ENCODE peak calls at places on chromosome 16, in six cellular contexts. One of them, this sample, is unnamed.

GRCh38 chr16:71383054-71383773 is 24.7 kb downstream of the CALB2 start:
- DNase-seq in fibroblast of the aortic adventitia: no peak
- DNase-seq in CD8-positive, alpha-beta T cell: no peak
- DNase-seq in left lung: no peak
- DNase-seq in ovary: no peak
- DNase-seq in AG04450: no peak
- DNase-seq in this sample: peak

GRCh38 chr16:23518435-23518891 is 8.2 kb upstream of the GGA2 start:
- DNase-seq in fibroblast of the aortic adventitia: no peak
- DNase-seq in CD8-positive, alpha-beta T cell: no peak
- DNase-seq in left lung: no peak
- DNase-seq in ovary: no peak
- DNase-seq in AG04450: no peak
- DNase-seq in this sample: no peak

GRCh38 chr16:88514070-88514469 is 56.1 kb upstream of the ZC3H18 start:
- DNase-seq in fibroblast of the aortic adventitia: no peak
- DNase-seq in CD8-positive, alpha-beta T cell: no peak
- DNase-seq in left lung: no peak
- DNase-seq in ovary: no peak
- DNase-seq in AG04450: no peak
- DNase-seq in this sample: no peak

GRCh38 chr16:46853713-46854443 is 22.9 kb upstream of the C16orf87 start:
- DNase-seq in fibroblast of the aortic adventitia: peak
- DNase-seq in CD8-positive, alpha-beta T cell: peak
- DNase-seq in left lung: peak
- DNase-seq in ovary: peak
- DNase-seq in AG04450: peak
- DNase-seq in this sample: peak

GRCh38 chr16:75113046-75113491 is 3.5 kb downstream of the LDHD start:
- DNase-seq in fibroblast of the aortic adventitia: no peak
- DNase-seq in CD8-positive, alpha-beta T cell: no peak
- DNase-seq in left lung: no peak
- DNase-seq in ovary: peak
- DNase-seq in AG04450: no peak
- DNase-seq in this sample: no peak

GRCh38 chr16:86509759-86510464 is 415 bp upstream of the FOXF1 start:
- DNase-seq in fibroblast of the aortic adventitia: peak
- DNase-seq in CD8-positive, alpha-beta T cell: no peak
- DNase-seq in left lung: peak
- DNase-seq in ovary: peak
- DNase-seq in AG04450: peak
- DNase-seq in this sample: peak

GRCh38 chr16:54590836-54591235 is 304.2 kb upstream of the IRX3 start:
- DNase-seq in fibroblast of the aortic adventitia: no peak
- DNase-seq in CD8-positive, alpha-beta T cell: no peak
- DNase-seq in left lung: no peak
- DNase-seq in ovary: no peak
- DNase-seq in AG04450: no peak
- DNase-seq in this sample: no peak

GRCh38 chr16:456891-457483 is 31.5 kb downstream of the RAB11FIP3 start:
- DNase-seq in fibroblast of the aortic adventitia: peak
- DNase-seq in CD8-positive, alpha-beta T cell: no peak
- DNase-seq in left lung: no peak
- DNase-seq in ovary: peak
- DNase-seq in AG04450: no peak
- DNase-seq in this sample: peak

GRCh38 chr16:75288596-75289120 is 37.2 kb upstream of the BCAR1 start:
- DNase-seq in fibroblast of the aortic adventitia: no peak
- DNase-seq in CD8-positive, alpha-beta T cell: peak
- DNase-seq in left lung: no peak
- DNase-seq in ovary: no peak
- DNase-seq in AG04450: no peak
- DNase-seq in this sample: no peak

GRCh38 chr16:1533443-1533951 is at the start of gene TMEM204:
- DNase-seq in fibroblast of the aortic adventitia: peak
- DNase-seq in CD8-positive, alpha-beta T cell: peak
- DNase-seq in left lung: no peak
- DNase-seq in ovary: peak
- DNase-seq in AG04450: peak
- DNase-seq in this sample: peak

GRCh38 chr16:50718061-50718760 is 23.7 kb upstream of the CYLD start:
- DNase-seq in fibroblast of the aortic adventitia: peak
- DNase-seq in CD8-positive, alpha-beta T cell: no peak
- DNase-seq in left lung: no peak
- DNase-seq in ovary: no peak
- DNase-seq in AG04450: no peak
- DNase-seq in this sample: peak

GRCh38 chr16:81645303-81645702 is 133.8 kb upstream of the PLCG2 start:
- DNase-seq in fibroblast of the aortic adventitia: peak
- DNase-seq in CD8-positive, alpha-beta T cell: no peak
- DNase-seq in left lung: peak
- DNase-seq in ovary: no peak
- DNase-seq in AG04450: peak
- DNase-seq in this sample: peak

GRCh38 chr16:11915644-11916523 is at the start of gene GSPT1:
- DNase-seq in fibroblast of the aortic adventitia: peak
- DNase-seq in CD8-positive, alpha-beta T cell: peak
- DNase-seq in left lung: peak
- DNase-seq in ovary: peak
- DNase-seq in AG04450: peak
- DNase-seq in this sample: peak

GRCh38 chr16:66262253-66263167 is 104.0 kb upstream of the CDH5 start:
- DNase-seq in fibroblast of the aortic adventitia: peak
- DNase-seq in CD8-positive, alpha-beta T cell: no peak
- DNase-seq in left lung: peak
- DNase-seq in ovary: peak
- DNase-seq in AG04450: no peak
- DNase-seq in this sample: no peak

GRCh38 chr16:4910828-4911227 is 26.1 kb downstream of the PPL start:
- DNase-seq in fibroblast of the aortic adventitia: no peak
- DNase-seq in CD8-positive, alpha-beta T cell: no peak
- DNase-seq in left lung: no peak
- DNase-seq in ovary: no peak
- DNase-seq in AG04450: no peak
- DNase-seq in this sample: no peak

GRCh38 chr16:31002810-31003209 is 7.6 kb downstream of the STX1B start:
- DNase-seq in fibroblast of the aortic adventitia: no peak
- DNase-seq in CD8-positive, alpha-beta T cell: no peak
- DNase-seq in left lung: no peak
- DNase-seq in ovary: no peak
- DNase-seq in AG04450: no peak
- DNase-seq in this sample: no peak

GRCh38 chr16:63617990-63618763 is 1503.7 kb downstream of the CDH11 start:
- DNase-seq in fibroblast of the aortic adventitia: no peak
- DNase-seq in CD8-positive, alpha-beta T cell: no peak
- DNase-seq in left lung: no peak
- DNase-seq in ovary: no peak
- DNase-seq in AG04450: no peak
- DNase-seq in this sample: peak

GRCh38 chr16:56245197-56245596 is 53.9 kb downstream of the GNAO1 start:
- DNase-seq in fibroblast of the aortic adventitia: no peak
- DNase-seq in CD8-positive, alpha-beta T cell: no peak
- DNase-seq in left lung: no peak
- DNase-seq in ovary: no peak
- DNase-seq in AG04450: no peak
- DNase-seq in this sample: no peak

GRCh38 chr16:1863681-1864460 is 8.1 kb downstream of the MEIOB start:
- DNase-seq in fibroblast of the aortic adventitia: peak
- DNase-seq in CD8-positive, alpha-beta T cell: no peak
- DNase-seq in left lung: no peak
- DNase-seq in ovary: no peak
- DNase-seq in AG04450: no peak
- DNase-seq in this sample: peak

GRCh38 chr16:76195648-76196047 is 81.6 kb upstream of the CNTNAP4 start:
- DNase-seq in fibroblast of the aortic adventitia: no peak
- DNase-seq in CD8-positive, alpha-beta T cell: no peak
- DNase-seq in left lung: no peak
- DNase-seq in ovary: no peak
- DNase-seq in AG04450: no peak
- DNase-seq in this sample: no peak

GRCh38 chr16:4693956-4694663 is 748 bp downstream of the NUDT16L1 start:
- DNase-seq in fibroblast of the aortic adventitia: peak
- DNase-seq in CD8-positive, alpha-beta T cell: peak
- DNase-seq in left lung: no peak
- DNase-seq in ovary: peak
- DNase-seq in AG04450: peak
- DNase-seq in this sample: peak

GRCh38 chr16:22225060-22225459 is 19.0 kb downstream of the EEF2K start:
- DNase-seq in fibroblast of the aortic adventitia: no peak
- DNase-seq in CD8-positive, alpha-beta T cell: no peak
- DNase-seq in left lung: no peak
- DNase-seq in ovary: no peak
- DNase-seq in AG04450: no peak
- DNase-seq in this sample: no peak

GRCh38 chr16:49890876-49891275 is 35.0 kb upstream of the ZNF423 start:
- DNase-seq in fibroblast of the aortic adventitia: no peak
- DNase-seq in CD8-positive, alpha-beta T cell: no peak
- DNase-seq in left lung: no peak
- DNase-seq in ovary: no peak
- DNase-seq in AG04450: no peak
- DNase-seq in this sample: peak

GRCh38 chr16:73202176-73202729 is 154.3 kb upstream of the ZFHX3 start:
- DNase-seq in fibroblast of the aortic adventitia: peak
- DNase-seq in CD8-positive, alpha-beta T cell: no peak
- DNase-seq in left lung: no peak
- DNase-seq in ovary: no peak
- DNase-seq in AG04450: peak
- DNase-seq in this sample: peak

GRCh38 chr16:57998484-57998883 is 2.0 kb downstream of the ZNF319 start:
- DNase-seq in fibroblast of the aortic adventitia: peak
- DNase-seq in CD8-positive, alpha-beta T cell: peak
- DNase-seq in left lung: peak
- DNase-seq in ovary: peak
- DNase-seq in AG04450: no peak
- DNase-seq in this sample: peak

GRCh38 chr16:16075463-16076399 is 126.3 kb downstream of the ABCC1 start:
- DNase-seq in fibroblast of the aortic adventitia: no peak
- DNase-seq in CD8-positive, alpha-beta T cell: no peak
- DNase-seq in left lung: peak
- DNase-seq in ovary: peak
- DNase-seq in AG04450: no peak
- DNase-seq in this sample: peak

GRCh38 chr16:88844412-88845118 is 12.2 kb downstream of the GALNS start:
- DNase-seq in fibroblast of the aortic adventitia: no peak
- DNase-seq in CD8-positive, alpha-beta T cell: no peak
- DNase-seq in left lung: no peak
- DNase-seq in ovary: no peak
- DNase-seq in AG04450: no peak
- DNase-seq in this sample: no peak

GRCh38 chr16:57797526-57798266 is 4.6 kb downstream of the KIFC3 start:
- DNase-seq in fibroblast of the aortic adventitia: no peak
- DNase-seq in CD8-positive, alpha-beta T cell: no peak
- DNase-seq in left lung: peak
- DNase-seq in ovary: no peak
- DNase-seq in AG04450: no peak
- DNase-seq in this sample: no peak

GRCh38 chr16:53131363-53132071 is 76.7 kb downstream of the CHD9 start:
- DNase-seq in fibroblast of the aortic adventitia: peak
- DNase-seq in CD8-positive, alpha-beta T cell: peak
- DNase-seq in left lung: peak
- DNase-seq in ovary: peak
- DNase-seq in AG04450: no peak
- DNase-seq in this sample: peak

GRCh38 chr16:53131050-53131362 is 76.2 kb downstream of the CHD9 start:
- DNase-seq in fibroblast of the aortic adventitia: no peak
- DNase-seq in CD8-positive, alpha-beta T cell: no peak
- DNase-seq in left lung: no peak
- DNase-seq in ovary: no peak
- DNase-seq in AG04450: no peak
- DNase-seq in this sample: no peak

GRCh38 chr16:53130193-53131049 is 75.6 kb downstream of the CHD9 start:
- DNase-seq in fibroblast of the aortic adventitia: peak
- DNase-seq in CD8-positive, alpha-beta T cell: peak
- DNase-seq in left lung: peak
- DNase-seq in ovary: peak
- DNase-seq in AG04450: peak
- DNase-seq in this sample: peak

GRCh38 chr16:53132406-53132805 is 77.6 kb downstream of the CHD9 start:
- DNase-seq in fibroblast of the aortic adventitia: peak
- DNase-seq in CD8-positive, alpha-beta T cell: no peak
- DNase-seq in left lung: no peak
- DNase-seq in ovary: no peak
- DNase-seq in AG04450: no peak
- DNase-seq in this sample: peak

GRCh38 chr16:53129281-53130192 is 74.7 kb downstream of the CHD9 start:
- DNase-seq in fibroblast of the aortic adventitia: peak
- DNase-seq in CD8-positive, alpha-beta T cell: no peak
- DNase-seq in left lung: no peak
- DNase-seq in ovary: no peak
- DNase-seq in AG04450: peak
- DNase-seq in this sample: peak
- TF ChIP-seq CTCF in fibroblast of the aortic adventitia: no peak
- TF ChIP-seq CTCF in CD8-positive, alpha-beta T cell: no peak
- TF ChIP-seq CTCF in left lung: no peak
- TF ChIP-seq CTCF in ovary: no peak
- TF ChIP-seq CTCF in AG04450: no peak
- TF ChIP-seq CTCF in this sample: no peak

DNA sequence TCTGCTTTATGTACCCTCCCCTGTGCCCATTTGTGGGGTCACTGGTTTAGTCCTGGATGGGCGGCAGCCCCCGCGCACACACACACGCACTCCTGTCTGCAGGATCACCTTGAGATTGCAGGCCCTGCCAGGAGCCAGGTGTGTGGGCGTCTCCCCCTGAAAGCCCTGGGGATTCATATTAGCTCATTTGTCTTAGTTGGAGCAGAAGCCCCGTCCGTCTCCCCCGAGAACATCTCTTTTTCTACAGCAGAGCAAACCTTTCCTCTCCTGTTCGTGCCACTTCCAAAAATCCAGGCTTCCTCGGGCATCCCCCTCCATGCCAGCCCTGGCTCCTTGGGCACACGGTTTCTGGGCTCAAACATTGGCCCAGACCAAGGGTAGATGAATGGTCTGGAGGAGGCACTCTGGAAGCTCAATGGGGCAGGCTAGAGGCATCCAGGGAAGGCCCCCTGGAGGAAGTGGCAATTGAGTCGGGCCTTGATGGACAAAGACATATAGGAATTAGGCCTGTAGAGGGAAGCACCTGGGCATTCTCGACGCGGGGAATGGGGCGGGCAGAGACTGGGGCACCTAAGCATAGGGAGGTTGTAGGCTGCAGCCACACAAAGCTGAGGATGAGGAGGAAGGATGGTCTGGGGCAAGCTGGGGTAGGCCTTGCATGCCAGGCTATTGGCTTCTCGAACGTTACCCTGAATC is 218.5 kb upstream of the GSE1 start:
- DNase-seq in fibroblast of the aortic adventitia: no peak
- DNase-seq in CD8-positive, alpha-beta T cell: no peak
- DNase-seq in left lung: peak
- DNase-seq in ovary: peak
- DNase-seq in AG04450: no peak
- DNase-seq in this sample: no peak
- H3K4me3 ChIP-seq in fibroblast of the aortic adventitia: no peak
- H3K4me3 ChIP-seq in CD8-positive, alpha-beta T cell: no peak
- H3K4me3 ChIP-seq in left lung: no peak
- H3K4me3 ChIP-seq in ovary: no peak
- H3K4me3 ChIP-seq in AG04450: no peak
- H3K4me3 ChIP-seq in this sample: no peak

GRCh38 chr16:53159781-53160436 is 105.1 kb downstream of the CHD9 start:
- DNase-seq in fibroblast of the aortic adventitia: peak
- DNase-seq in CD8-positive, alpha-beta T cell: no peak
- DNase-seq in left lung: no peak
- DNase-seq in ovary: no peak
- DNase-seq in AG04450: peak
- DNase-seq in this sample: peak
- TF ChIP-seq CTCF in fibroblast of the aortic adventitia: peak
- TF ChIP-seq CTCF in CD8-positive, alpha-beta T cell: peak
- TF ChIP-seq CTCF in left lung: peak
- TF ChIP-seq CTCF in ovary: peak
- TF ChIP-seq CTCF in AG04450: peak
- TF ChIP-seq CTCF in this sample: peak

GRCh38 chr16:79269211-79269863 is 331.2 kb downstream of the MAF start:
- DNase-seq in fibroblast of the aortic adventitia: no peak
- DNase-seq in CD8-positive, alpha-beta T cell: no peak
- DNase-seq in left lung: no peak
- DNase-seq in ovary: no peak
- DNase-seq in AG04450: no peak
- DNase-seq in this sample: no peak
- H3K4me3 ChIP-seq in fibroblast of the aortic adventitia: no peak
- H3K4me3 ChIP-seq in CD8-positive, alpha-beta T cell: no peak
- H3K4me3 ChIP-seq in left lung: no peak
- H3K4me3 ChIP-seq in ovary: no peak
- H3K4me3 ChIP-seq in AG04450: no peak
- H3K4me3 ChIP-seq in this sample: no peak